ENCODE peak calls at places on chromosomes 13 and 19, in five cellular contexts. P, F, J, S and T are unnamed samples.

GRCh38 chr19:17289489-17289888 is 7.8 kb downstream of the ANKLE1 start:
- DNase-seq in P (peak), F (peak), J (peak), S (peak), T (peak)

GRCh38 chr19:52331757-52332156 is 4.3 kb upstream of the ZNF610 start:
- DNase-seq in P (no peak), F (no peak), J (no peak), S (no peak), T (no peak)

GRCh38 chr19:49085868-49086232 is 599 bp downstream of the SNRNP70 start:
- DNase-seq in P (no peak), F (no peak), J (no peak), S (no peak), T (no peak)

GRCh38 chr19:14094854-14095253 is 4.3 kb upstream of the SAMD1 start:
- DNase-seq in P (no peak), F (no peak), J (no peak), S (no peak), T (no peak)

GRCh38 chr19:35006342-35006998 is 6.3 kb downstream of the GRAMD1A start:
- DNase-seq in P (no peak), F (no peak), J (no peak), S (no peak), T (no peak)

GRCh38 chr13:60273971-60274370 is 110.2 kb upstream of the DIAPH3 start:
- DNase-seq in P (no peak), F (no peak), J (no peak), S (no peak), T (no peak)

GRCh38 chr13:101614491-101614890 is 162.0 kb downstream of the ITGBL1 start:
- DNase-seq in P (no peak), F (no peak), J (no peak), S (no peak), T (no peak)

GRCh38 chr19:39987167-39987566 is 9.7 kb upstream of the ZNF546 start:
- DNase-seq in P (no peak), F (no peak), J (no peak), S (no peak), T (no peak)

GRCh38 chr13:84821261-84821660 is 939.0 kb upstream of the SLITRK1 start:
- DNase-seq in P (no peak), F (no peak), J (no peak), S (no peak), T (no peak)

GRCh38 chr13:37313383-37313782 is 207.9 kb upstream of the CSNK1A1L start:
- DNase-seq in P (no peak), F (no peak), J (peak), S (no peak), T (no peak)

GRCh38 chr19:1451916-1452801 is 2.2 kb downstream of the APC2 start:
- DNase-seq in P (peak), F (no peak), J (no peak), S (no peak), T (no peak)

GRCh38 chr13:42574011-42574410 is at the start of gene TNFSF11:
- DNase-seq in P (peak), F (no peak), J (no peak), S (no peak), T (no peak)

GRCh38 chr13:59356607-59357006 is 807.1 kb downstream of the DIAPH3 start:
- DNase-seq in P (no peak), F (no peak), J (peak), S (peak), T (no peak)

GRCh38 chr19:29966594-29967249 is 24.7 kb downstream of the URI1 start:
- DNase-seq in P (no peak), F (no peak), J (no peak), S (no peak), T (no peak)

GRCh38 chr19:10517760-10518443 is 655 bp upstream of the S1PR5 start:
- DNase-seq in P (peak), F (no peak), J (no peak), S (no peak), T (peak)

GRCh38 chr19:15551183-15552004 is 43.1 kb downstream of the CYP4F22 start:
- DNase-seq in P (peak), F (peak), J (no peak), S (peak), T (no peak)

GRCh38 chr19:11539495-11540365 is 1.1 kb downstream of the CNN1 start:
- DNase-seq in P (peak), F (no peak), J (no peak), S (no peak), T (no peak)

GRCh38 chr13:48159436-48160225 is 64.7 kb upstream of the MED4 start:
- DNase-seq in P (no peak), F (no peak), J (no peak), S (no peak), T (no peak)

GRCh38 chr13:24746618-24747247 is 17.2 kb upstream of the RNF17 start:
- DNase-seq in P (peak), F (no peak), J (no peak), S (no peak), T (no peak)

GRCh38 chr19:926595-927043 is 784 bp downstream of the ARID3A start:
- DNase-seq in P (no peak), F (peak), J (no peak), S (peak), T (no peak)

GRCh38 chr13:100941811-100942361 is 267.3 kb upstream of the TMTC4 start:
- DNase-seq in P (no peak), F (no peak), J (no peak), S (no peak), T (no peak)

GRCh38 chr13:46846736-46847135 is 49.8 kb upstream of the ESD start:
- DNase-seq in P (no peak), F (no peak), J (no peak), S (no peak), T (no peak)

GRCh38 chr13:76813874-76814273 is 72.3 kb downstream of the KCTD12 start:
- DNase-seq in P (no peak), F (no peak), J (no peak), S (no peak), T (no peak)

GRCh38 chr19:13074378-13074777 is 28.3 kb downstream of the LYL1 start:
- DNase-seq in P (no peak), F (no peak), J (no peak), S (no peak), T (no peak)

GRCh38 chr13:50700664-50701266 is 142.7 kb downstream of the DLEU7 start:
- DNase-seq in P (no peak), F (no peak), J (no peak), S (no peak), T (no peak)

GRCh38 chr13:94849254-94849653 is 136.9 kb upstream of the SOX21 start:
- DNase-seq in P (no peak), F (no peak), J (no peak), S (no peak), T (no peak)

GRCh38 chr13:97499181-97499580 is 65.2 kb downstream of the RAP2A start:
- DNase-seq in P (no peak), F (no peak), J (no peak), S (no peak), T (no peak)

GRCh38 chr13:100818706-100819105 is 144.1 kb upstream of the TMTC4 start:
- DNase-seq in P (no peak), F (no peak), J (no peak), S (no peak), T (no peak)

GRCh38 chr19:39296906-39297305 is 699 bp downstream of the IFNL1 start:
- DNase-seq in P (no peak), F (no peak), J (no peak), S (peak), T (no peak)

DNA sequence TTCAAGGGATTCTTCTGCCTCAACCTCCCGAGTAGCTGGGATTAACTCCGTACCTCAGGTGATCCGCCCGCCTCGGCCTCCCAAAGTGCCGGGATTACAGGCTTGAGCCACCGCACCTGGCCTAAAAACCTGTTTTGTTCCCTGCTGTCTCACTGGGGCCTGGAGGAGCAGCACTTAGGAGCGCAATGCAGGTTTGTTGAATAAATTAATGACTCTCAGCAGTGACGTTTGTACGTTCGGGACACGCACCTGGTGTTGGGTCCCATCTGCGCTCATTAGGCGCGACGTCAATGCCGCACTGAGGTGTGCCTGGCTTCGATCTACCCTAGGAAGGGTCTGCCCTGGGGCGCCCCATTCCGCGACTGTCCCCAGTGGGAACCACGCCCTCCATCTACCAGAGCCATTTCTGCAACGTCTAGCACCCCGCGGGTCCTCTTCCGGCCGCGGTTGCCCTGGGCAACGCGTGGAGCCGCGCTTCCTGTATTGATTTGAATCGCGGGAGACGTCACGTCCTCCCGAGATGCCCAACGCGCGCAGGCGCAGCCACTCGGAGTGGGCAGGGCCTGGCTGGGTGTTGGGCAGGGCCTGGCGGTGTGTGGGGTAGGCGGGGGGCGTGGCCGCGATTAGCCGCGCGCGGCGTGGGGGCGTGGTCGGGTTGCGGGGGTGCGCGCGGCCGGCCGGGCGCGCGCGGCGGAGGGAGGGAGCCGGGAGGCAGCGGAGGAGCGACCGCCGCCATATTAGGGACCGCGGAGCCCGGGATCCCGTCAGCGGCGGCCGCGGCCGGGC is at the start of gene FZR1:
- DNase-seq in P (peak), F (peak), J (peak), S (peak), T (peak)
- TF ChIP-seq CTCF in P (no peak), F (no peak), J (no peak), S (peak), T (no peak)

GRCh38 chr19:31574251-31574973 is 225.2 kb upstream of the TSHZ3 start:
- DNase-seq in P (no peak), F (no peak), J (no peak), S (no peak), T (no peak)
- TF ChIP-seq CTCF in P (no peak), F (no peak), J (no peak), S (no peak), T (no peak)

GRCh38 chr13:41426047-41426446 is 31.3 kb upstream of the RGCC start:
- DNase-seq in P (no peak), F (no peak), J (no peak), S (no peak), T (no peak)

GRCh38 chr13:41427700-41428099 is 29.6 kb upstream of the RGCC start:
- DNase-seq in P (no peak), F (no peak), J (no peak), S (no peak), T (no peak)

GRCh38 chr13:41428155-41428554 is 29.2 kb upstream of the RGCC start:
- DNase-seq in P (peak), F (no peak), J (no peak), S (no peak), T (no peak)
- TF ChIP-seq CTCF in P (peak), F (peak), J (peak), S (peak), T (peak)

GRCh38 chr13:52737900-52738299 is 1.7 kb downstream of the CNMD start:
- DNase-seq in P (no peak), F (no peak), J (no peak), S (no peak), T (no peak)

GRCh38 chr13:52736891-52737290 is 2.7 kb downstream of the CNMD start:
- DNase-seq in P (no peak), F (no peak), J (no peak), S (no peak), T (peak)

GRCh38 chr13:52739468-52740071 is at the start of gene CNMD:
- DNase-seq in P (peak), F (no peak), J (no peak), S (no peak), T (no peak)

GRCh38 chr13:52737451-52737850 is 2.2 kb downstream of the CNMD start:
- DNase-seq in P (no peak), F (no peak), J (no peak), S (no peak), T (no peak)

DNA sequence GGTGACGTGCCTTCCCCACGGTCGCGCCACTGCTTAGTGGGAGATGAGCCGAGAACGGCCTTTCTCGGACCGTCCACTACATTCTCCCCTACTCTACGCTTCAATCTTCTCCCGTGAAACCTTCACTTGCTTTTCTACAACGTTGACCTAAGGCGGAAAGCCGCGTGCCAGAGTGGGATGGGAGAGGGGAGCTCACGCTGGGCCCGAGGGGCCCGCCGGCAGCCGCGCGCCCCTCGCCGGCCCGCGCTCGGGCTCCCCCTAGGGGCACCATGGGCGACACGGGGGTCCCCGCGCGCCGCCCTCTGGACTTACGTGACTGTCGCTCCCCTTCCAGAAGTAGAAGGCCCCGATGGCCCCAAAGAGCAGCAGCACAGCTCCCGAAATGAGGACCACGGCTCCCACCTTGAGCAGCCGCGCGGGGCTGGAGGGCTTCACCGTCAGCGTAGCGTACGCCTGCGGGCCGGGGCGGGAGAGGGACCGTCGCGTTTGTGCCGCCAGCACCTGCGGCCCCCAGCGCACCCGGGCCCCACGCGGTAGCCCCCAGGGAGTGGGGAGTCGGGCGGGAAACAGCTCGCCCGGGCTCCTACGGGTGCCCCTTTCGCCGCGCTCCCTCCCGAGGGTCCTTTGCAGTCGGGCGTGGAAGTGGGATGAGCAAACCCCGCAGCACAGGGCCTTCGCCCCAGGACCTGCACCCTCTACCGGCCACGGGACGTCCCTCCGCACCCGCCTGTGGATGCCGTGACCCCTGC is 727 bp downstream of the CNMD start:
- DNase-seq in P (peak), F (no peak), J (no peak), S (peak), T (peak)
- TF ChIP-seq CTCF in P (peak), F (no peak), J (peak), S (peak), T (no peak)

GRCh38 chr13:113123226-113124150 is 889 bp downstream of the F10 start:
- DNase-seq in P (peak), F (no peak), J (no peak), S (no peak), T (no peak)
- TF ChIP-seq CTCF in P (peak), F (no peak), J (peak), S (no peak), T (peak)

GRCh38 chr19:5563008-5563431 is 4.7 kb downstream of the TINCR start:
- DNase-seq in P (peak), F (no peak), J (no peak), S (no peak), T (no peak)
- TF ChIP-seq CTCF in P (peak), F (no peak), J (peak), S (no peak), T (peak)

GRCh38 chr13:112588490-112589297 is 741 bp upstream of the TUBGCP3 start:
- DNase-seq in P (no peak), F (no peak), J (no peak), S (no peak), T (no peak)

GRCh38 chr13:112583592-112584277 is 4.2 kb downstream of the TUBGCP3 start:
- DNase-seq in P (no peak), F (peak), J (no peak), S (no peak), T (no peak)

GRCh38 chr13:112586334-112586733 is 1.6 kb downstream of the TUBGCP3 start:
- DNase-seq in P (no peak), F (no peak), J (no peak), S (no peak), T (no peak)

GRCh38 chr13:112587767-112588489 is at the start of gene TUBGCP3:
- DNase-seq in P (peak), F (peak), J (no peak), S (peak), T (peak)

DNA sequence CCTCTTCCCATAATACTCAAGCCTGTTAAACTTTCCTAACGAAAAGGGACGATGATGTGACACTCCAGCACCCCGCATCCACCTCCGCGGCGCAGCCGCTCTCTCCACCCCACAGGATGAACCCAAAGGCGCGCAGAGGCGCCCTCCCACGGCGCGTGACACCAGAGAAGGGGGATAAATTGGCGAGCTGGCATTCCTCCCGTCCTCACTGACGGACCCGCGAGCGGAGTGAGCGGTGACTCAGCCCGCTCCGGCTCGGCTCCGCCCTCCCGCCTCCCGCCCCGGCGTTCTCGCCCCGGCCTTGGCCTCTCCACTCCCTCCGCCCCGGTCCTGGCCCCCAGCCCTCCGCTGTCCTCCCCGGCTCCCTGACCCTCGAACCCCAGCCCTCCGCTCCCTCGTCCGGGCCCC is 590 bp downstream of the TUBGCP3 start:
- DNase-seq in P (peak), F (peak), J (no peak), S (peak), T (peak)
- TF ChIP-seq CTCF in P (no peak), F (no peak), J (no peak), S (no peak), T (peak)